ENCODE peak calls at places on chromosome 13, in four cellular contexts. One of them, this sample, is unnamed. For H3K27me3, the result is how much of the 10 kb centered on the place peaks cover.

GRCh38 chr13:110326263-110326904 is 19.3 kb downstream of the COL4A2 start:
- DNase-seq in heart left ventricle: no peak
- DNase-seq in heart right ventricle: no peak
- DNase-seq in PC-9: no peak
- DNase-seq in this sample: no peak

GRCh38 chr13:105278797-105279425 is 1256.6 kb downstream of the EFNB2 start:
- DNase-seq in heart left ventricle: no peak
- DNase-seq in heart right ventricle: no peak
- DNase-seq in PC-9: no peak
- DNase-seq in this sample: no peak

GRCh38 chr13:48576448-48576993 is 43.6 kb upstream of the RCBTB2 start:
- DNase-seq in heart left ventricle: no peak
- DNase-seq in heart right ventricle: no peak
- DNase-seq in PC-9: no peak
- DNase-seq in this sample: no peak

GRCh38 chr13:28574617-28575142 is 79.8 kb upstream of the FLT1 start:
- DNase-seq in heart left ventricle: peak
- DNase-seq in heart right ventricle: no peak
- DNase-seq in PC-9: no peak
- DNase-seq in this sample: peak

GRCh38 chr13:112697756-112698655 is 8.2 kb downstream of the ATP11A start:
- DNase-seq in heart left ventricle: peak
- DNase-seq in heart right ventricle: no peak
- DNase-seq in PC-9: no peak
- DNase-seq in this sample: no peak

GRCh38 chr13:103516009-103516795 is 450.0 kb upstream of the SLC10A2 start:
- DNase-seq in heart left ventricle: no peak
- DNase-seq in heart right ventricle: no peak
- DNase-seq in PC-9: no peak
- DNase-seq in this sample: no peak

GRCh38 chr13:75946746-75947397 is 310.7 kb downstream of the LMO7 start:
- DNase-seq in heart left ventricle: no peak
- DNase-seq in heart right ventricle: no peak
- DNase-seq in PC-9: no peak
- DNase-seq in this sample: no peak

GRCh38 chr13:113151745-113152707 is 6.4 kb upstream of the PROZ start:
- DNase-seq in heart left ventricle: no peak
- DNase-seq in heart right ventricle: no peak
- DNase-seq in PC-9: no peak
- DNase-seq in this sample: no peak

GRCh38 chr13:21884299-21884878 is 213.5 kb downstream of the FGF9 start:
- DNase-seq in heart left ventricle: no peak
- DNase-seq in heart right ventricle: no peak
- DNase-seq in PC-9: no peak
- DNase-seq in this sample: no peak

GRCh38 chr13:107121793-107122192 is 553.9 kb upstream of the ARGLU1 start:
- DNase-seq in heart left ventricle: no peak
- DNase-seq in heart right ventricle: no peak
- DNase-seq in PC-9: no peak
- DNase-seq in this sample: no peak

GRCh38 chr13:59479629-59480028 is 684.1 kb downstream of the DIAPH3 start:
- DNase-seq in heart left ventricle: peak
- DNase-seq in heart right ventricle: no peak
- DNase-seq in PC-9: no peak
- DNase-seq in this sample: no peak

GRCh38 chr13:106299616-106300015 is 235.8 kb downstream of the EFNB2 start:
- DNase-seq in heart left ventricle: no peak
- DNase-seq in heart right ventricle: no peak
- DNase-seq in PC-9: no peak
- DNase-seq in this sample: no peak

GRCh38 chr13:40456397-40456958 is 210.0 kb downstream of the FOXO1 start:
- DNase-seq in heart left ventricle: no peak
- DNase-seq in heart right ventricle: no peak
- DNase-seq in PC-9: no peak
- DNase-seq in this sample: no peak

GRCh38 chr13:41008349-41008980 is 10.7 kb downstream of the ELF1 start:
- DNase-seq in heart left ventricle: no peak
- DNase-seq in heart right ventricle: no peak
- DNase-seq in PC-9: no peak
- DNase-seq in this sample: no peak

GRCh38 chr13:40579535-40579934 is 86.9 kb downstream of the FOXO1 start:
- DNase-seq in heart left ventricle: no peak
- DNase-seq in heart right ventricle: no peak
- DNase-seq in PC-9: no peak
- DNase-seq in this sample: no peak

GRCh38 chr13:106797081-106797640 is 229.2 kb upstream of the ARGLU1 start:
- DNase-seq in heart left ventricle: no peak
- DNase-seq in heart right ventricle: no peak
- DNase-seq in PC-9: no peak
- DNase-seq in this sample: no peak

GRCh38 chr13:26424181-26424580 is 133.3 kb upstream of the WASF3 start:
- DNase-seq in heart left ventricle: peak
- DNase-seq in heart right ventricle: peak
- DNase-seq in PC-9: no peak
- DNase-seq in this sample: no peak

GRCh38 chr13:32011971-32012370 is 19.6 kb upstream of the FRY start:
- DNase-seq in heart left ventricle: no peak
- DNase-seq in heart right ventricle: no peak
- DNase-seq in PC-9: no peak
- DNase-seq in this sample: no peak

GRCh38 chr13:32007494-32007893 is 24.1 kb upstream of the FRY start:
- DNase-seq in heart left ventricle: no peak
- DNase-seq in heart right ventricle: no peak
- DNase-seq in PC-9: no peak
- DNase-seq in this sample: no peak

GRCh38 chr13:32010137-32010536 is 21.4 kb upstream of the FRY start:
- DNase-seq in heart left ventricle: no peak
- DNase-seq in heart right ventricle: no peak
- DNase-seq in PC-9: no peak
- DNase-seq in this sample: no peak

GRCh38 chr13:32008518-32009175 is 22.9 kb upstream of the FRY start:
- DNase-seq in heart left ventricle: no peak
- DNase-seq in heart right ventricle: no peak
- DNase-seq in PC-9: no peak
- DNase-seq in this sample: no peak

DNA sequence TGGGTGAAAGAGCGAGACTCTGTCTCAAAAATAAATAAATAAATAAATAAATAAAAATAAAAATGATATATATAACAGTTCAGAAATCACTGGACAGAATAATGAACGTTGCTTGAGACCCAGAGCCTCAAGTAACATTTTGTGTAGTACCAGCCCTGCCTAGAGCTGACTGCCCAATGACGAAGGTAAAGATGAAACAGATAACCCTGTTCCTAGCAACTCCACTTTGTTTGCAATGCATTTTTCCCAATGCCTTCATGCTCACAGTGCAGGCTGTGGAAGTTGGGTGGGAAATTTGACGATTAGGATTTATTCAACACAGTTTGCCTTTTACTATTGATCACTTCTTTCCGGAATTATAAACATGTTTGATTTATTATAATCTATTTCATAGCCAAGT is 22.2 kb upstream of the FRY start:
- DNase-seq in heart left ventricle: no peak
- DNase-seq in heart right ventricle: no peak
- DNase-seq in PC-9: no peak
- DNase-seq in this sample: no peak
- H3K27me3 ChIP-seq in heart left ventricle: under half
- H3K27me3 ChIP-seq in heart right ventricle: under half
- H3K27me3 ChIP-seq in PC-9: under half
- H3K27me3 ChIP-seq in this sample: under half

GRCh38 chr13:79973533-79973963 is 367.4 kb downstream of the SPRY2 start:
- DNase-seq in heart left ventricle: peak
- DNase-seq in heart right ventricle: peak
- DNase-seq in PC-9: no peak
- DNase-seq in this sample: no peak
- TF ChIP-seq CTCF in heart left ventricle: peak
- TF ChIP-seq CTCF in heart right ventricle: peak
- TF ChIP-seq CTCF in PC-9: peak
- TF ChIP-seq CTCF in this sample: peak

DNA sequence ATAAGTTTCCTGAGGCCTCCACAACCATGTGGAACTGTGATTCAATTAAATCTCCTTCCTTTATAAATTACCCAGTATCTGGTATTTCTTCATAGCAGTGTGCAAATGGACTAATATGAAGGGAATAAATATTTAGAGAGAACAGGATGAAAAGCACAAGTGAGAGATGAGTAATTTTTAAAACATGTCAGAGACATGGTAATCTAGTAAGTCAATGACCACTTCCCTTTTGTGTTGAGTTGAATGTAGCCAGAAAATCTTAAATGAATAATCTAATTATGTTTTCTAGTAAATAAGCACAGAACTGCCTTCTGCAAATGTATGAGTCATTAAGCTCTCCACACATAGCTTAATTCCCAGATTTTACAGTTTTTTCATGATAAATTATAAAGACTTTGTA is 524.1 kb upstream of the SLITRK5 start:
- DNase-seq in heart left ventricle: no peak
- DNase-seq in heart right ventricle: no peak
- DNase-seq in PC-9: no peak
- DNase-seq in this sample: no peak
- H3K27me3 ChIP-seq in heart left ventricle: under half
- H3K27me3 ChIP-seq in heart right ventricle: under half
- H3K27me3 ChIP-seq in PC-9: under half
- H3K27me3 ChIP-seq in this sample: under half

DNA sequence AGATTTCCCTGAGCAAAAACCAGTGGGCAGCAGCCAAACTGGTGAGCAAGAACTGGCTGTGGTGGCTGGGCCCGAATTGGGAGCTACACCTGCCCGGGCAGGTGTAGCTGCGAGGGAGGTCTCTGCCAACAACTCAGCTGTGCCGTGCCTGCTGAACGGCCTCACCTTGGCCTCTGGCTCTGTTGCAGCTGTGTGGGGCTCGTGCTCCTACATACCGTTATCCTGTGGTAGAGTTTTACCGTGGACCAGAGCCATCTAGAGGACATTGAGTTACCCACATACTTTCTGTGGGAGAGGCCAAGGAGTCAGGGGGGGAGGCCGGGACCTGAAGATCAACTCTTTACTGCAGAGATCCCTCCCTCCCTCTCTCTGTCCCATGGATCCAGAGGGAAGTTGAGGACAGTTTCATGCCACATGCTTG is 113.2 kb downstream of the TM9SF2 start:
- DNase-seq in heart left ventricle: no peak
- DNase-seq in heart right ventricle: no peak
- DNase-seq in PC-9: no peak
- DNase-seq in this sample: no peak
- TF ChIP-seq CTCF in heart left ventricle: no peak
- TF ChIP-seq CTCF in heart right ventricle: peak
- TF ChIP-seq CTCF in PC-9: no peak
- TF ChIP-seq CTCF in this sample: peak

DNA sequence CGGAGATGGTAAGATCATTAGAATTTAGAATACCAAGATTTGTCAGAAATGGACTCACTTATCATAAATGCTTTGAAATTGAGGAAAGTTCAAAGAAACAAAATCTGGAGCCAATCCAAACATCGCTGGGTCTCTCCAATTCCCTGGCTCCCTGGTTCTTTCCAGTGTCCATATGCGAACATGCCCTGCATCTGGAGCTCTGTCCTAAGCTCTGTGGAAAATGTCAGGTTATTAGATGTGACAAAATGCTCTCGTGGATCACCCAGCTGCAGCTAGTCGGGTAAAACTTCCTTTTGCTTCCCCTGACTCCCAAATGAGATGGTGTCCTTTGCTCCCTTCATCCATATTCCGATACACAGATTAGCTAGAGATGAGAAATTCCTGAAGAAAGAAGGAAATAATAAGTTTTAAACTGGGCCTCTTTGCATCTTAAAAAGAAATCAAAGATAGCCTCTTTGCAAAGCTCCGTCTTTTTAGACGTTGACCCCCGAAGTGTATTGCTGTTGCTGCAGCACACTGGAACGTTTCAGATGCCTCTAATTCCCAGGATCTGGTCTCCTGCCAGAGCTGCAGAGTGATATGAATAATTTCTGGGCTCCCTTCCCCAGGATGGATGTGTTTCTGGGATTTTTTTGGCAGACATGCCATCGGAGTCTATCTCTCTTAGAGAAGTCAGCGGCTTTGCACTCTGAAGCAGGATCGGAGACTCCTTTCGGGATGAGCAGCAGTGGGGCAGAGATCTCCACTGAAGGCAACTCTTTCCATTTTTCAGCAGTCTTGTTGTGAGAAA is 102.9 kb downstream of the TEX26 start:
- DNase-seq in heart left ventricle: no peak
- DNase-seq in heart right ventricle: no peak
- DNase-seq in PC-9: no peak
- DNase-seq in this sample: no peak
- H3K27me3 ChIP-seq in heart left ventricle: under half
- H3K27me3 ChIP-seq in heart right ventricle: under half
- H3K27me3 ChIP-seq in PC-9: under half
- H3K27me3 ChIP-seq in this sample: under half

DNA sequence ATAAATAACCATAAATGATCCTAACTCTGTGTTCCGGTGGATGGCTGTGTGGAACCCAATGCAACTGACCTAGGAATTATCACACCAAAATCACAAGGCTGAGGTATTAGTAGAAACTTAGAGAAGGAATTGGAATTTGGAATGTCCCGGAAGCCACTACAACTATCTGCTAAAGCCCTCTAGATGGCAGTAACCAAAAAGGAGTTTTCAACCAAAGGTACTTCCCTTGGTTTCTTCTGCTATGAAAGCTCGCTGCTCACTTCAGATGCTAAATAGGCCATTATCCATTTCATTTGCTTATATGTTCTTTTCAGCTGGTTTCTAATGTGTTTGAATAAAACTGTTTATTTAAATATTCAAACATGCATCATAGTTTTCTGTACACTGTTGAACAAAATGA is 1589.1 kb upstream of the SPRY2 start:
- DNase-seq in heart left ventricle: no peak
- DNase-seq in heart right ventricle: no peak
- DNase-seq in PC-9: no peak
- DNase-seq in this sample: peak
- TF ChIP-seq CTCF in heart left ventricle: no peak
- TF ChIP-seq CTCF in heart right ventricle: peak
- TF ChIP-seq CTCF in PC-9: peak
- TF ChIP-seq CTCF in this sample: peak

DNA sequence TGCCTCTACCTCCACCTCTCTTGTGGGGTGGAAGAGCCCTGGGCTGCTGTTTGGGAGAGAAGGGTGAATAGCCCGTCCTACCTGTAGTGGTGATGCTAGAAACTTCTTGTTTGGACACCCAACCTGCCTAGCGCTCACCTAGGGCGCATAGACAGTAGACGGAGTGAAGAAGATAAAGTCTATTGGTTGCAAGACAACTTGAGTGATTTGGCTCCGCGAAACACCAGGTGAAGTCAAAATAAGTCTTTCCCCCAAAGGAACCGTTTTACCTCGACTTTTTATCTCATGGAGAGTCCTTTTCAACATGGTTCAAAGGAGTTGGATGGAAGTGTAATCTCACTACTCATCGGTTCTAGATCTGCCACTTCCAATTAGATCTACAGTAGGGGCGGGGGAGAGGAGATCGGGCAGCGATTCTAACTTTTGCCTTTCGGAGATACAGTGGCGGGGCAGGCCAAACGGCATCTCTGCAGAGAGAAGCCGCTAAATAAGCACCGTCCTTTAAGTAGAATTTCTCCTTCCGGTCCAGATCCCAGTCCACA is 694 bp upstream of the ZIC5 start:
- DNase-seq in heart left ventricle: no peak
- DNase-seq in heart right ventricle: no peak
- DNase-seq in PC-9: no peak
- DNase-seq in this sample: no peak
- H3K27me3 ChIP-seq in heart left ventricle: half or more
- H3K27me3 ChIP-seq in heart right ventricle: half or more
- H3K27me3 ChIP-seq in PC-9: under half
- H3K27me3 ChIP-seq in this sample: half or more